ENCODE peak calls at places on chromosomes 7 and 10, in nine cellular contexts. H is activated B cell treated with CpG ODN at 0.5 μM for 24 hours; P is neural progenitor cell; M is substantia nigra; A is AG09309; F is activated T-helper 1 cell treated with anti-CD3 and anti-CD28 coated beads, Interleukin-2, amount 50 U/mL, for 16 hours; G is amniotic stem cell; I is A549; J is stimulated activated CD4-positive, alpha-beta T cell treated with anti-CD3 and anti-CD28 coated beads, Interleukin-12 subunit alpha, Interleukin-12 subunit beta, amount 100 ng/mL, for 24 hours. Z is an unnamed sample.

GRCh38 chr7:2734761-2735571 is 47.0 kb downstream of the AMZ1 start:
- DNase-seq in H (peak; percentile 28), P (no peak), M (no peak), A (no peak), F (no peak), G (no peak), I (no peak), J (no peak), Z (peak; percentile 70)

GRCh38 chr7:151709141-151710038 is 167.5 kb downstream of the PRKAG2 start:
- DNase-seq in H (no peak), P (no peak), M (no peak), A (no peak), F (no peak), G (no peak), I (no peak), J (no peak), Z (no peak)

GRCh38 chr7:2152646-2153045 is 80.1 kb downstream of the MAD1L1 start:
- DNase-seq in H (no peak), P (no peak), M (no peak), A (no peak), F (no peak), G (no peak), I (no peak), J (no peak), Z (no peak)

GRCh38 chr7:98760201-98760651 is 109.6 kb downstream of the TMEM130 start:
- DNase-seq in H (no peak), P (no peak), M (no peak), A (peak; percentile 39), F (no peak), G (no peak), I (no peak), J (no peak), Z (no peak)

GRCh38 chr10:117603081-117603480 is 60.5 kb downstream of the EMX2 start:
- DNase-seq in H (no peak), P (no peak), M (no peak), A (no peak), F (no peak), G (no peak), I (no peak), J (no peak), Z (no peak)

GRCh38 chr7:28376634-28377033 is 35.7 kb upstream of the CREB5 start:
- DNase-seq in H (no peak), P (no peak), M (no peak), A (no peak), F (no peak), G (no peak), I (no peak), J (no peak), Z (no peak)

GRCh38 chr7:12638851-12639467 is 48.5 kb upstream of the ARL4A start:
- DNase-seq in H (no peak), P (peak; percentile 44), M (no peak), A (peak; percentile 10), F (no peak), G (no peak), I (peak; percentile 46), J (no peak), Z (peak; percentile 77)

GRCh38 chr10:132107211-132107946 is 41.6 kb downstream of the JAKMIP3 start:
- DNase-seq in H (no peak), P (no peak), M (no peak), A (no peak), F (no peak), G (no peak), I (no peak), J (no peak), Z (no peak)

GRCh38 chr10:43689618-43689954 is 40.9 kb upstream of the ZNF32 start:
- DNase-seq in H (no peak), P (peak; percentile 44), M (no peak), A (no peak), F (no peak), G (no peak), I (peak; percentile 52), J (peak; percentile 30), Z (no peak)

GRCh38 chr7:139431010-139431409 is 52.5 kb downstream of the KLRG2 start:
- DNase-seq in H (no peak), P (no peak), M (no peak), A (no peak), F (no peak), G (no peak), I (no peak), J (no peak), Z (no peak)

GRCh38 chr10:73096041-73096451 is 620 bp downstream of the P4HA1 start:
- DNase-seq in H (peak; percentile 64), P (peak; percentile 85), M (peak; percentile 47), A (no peak), F (peak; percentile 49), G (no peak), I (peak; percentile 67), J (peak; percentile 58), Z (peak; percentile 84)

GRCh38 chr10:124146491-124146890 is 53.1 kb upstream of the CHST15 start:
- DNase-seq in H (no peak), P (no peak), M (no peak), A (no peak), F (no peak), G (no peak), I (no peak), J (no peak), Z (no peak)

GRCh38 chr10:111316607-111317006 is 239.8 kb downstream of the ADRA2A start:
- DNase-seq in H (no peak), P (peak; percentile 62), M (no peak), A (no peak), F (no peak), G (no peak), I (no peak), J (no peak), Z (no peak)

GRCh38 chr7:29345590-29345989 is 151.0 kb downstream of the CHN2 start:
- DNase-seq in H (no peak), P (peak; percentile 71), M (peak; percentile 51), A (no peak), F (no peak), G (no peak), I (peak; percentile 12), J (no peak), Z (peak; percentile 81)

GRCh38 chr7:97011536-97012292 is 6.4 kb downstream of the DLX6 start:
- DNase-seq in H (no peak), P (no peak), M (no peak), A (no peak), F (no peak), G (no peak), I (no peak), J (no peak), Z (no peak)

Z was measured in OCI-M1.